ENCODE peak calls at places on chromosomes 4 and X, in eight cellular contexts. One of them, this sample, is unnamed.

GRCh38 chr4:77074961-77075855 is 581 bp downstream of the CCNI start:
- DNase-seq in psoas muscle: peak
- DNase-seq in pancreas: peak
- DNase-seq in ovary: peak
- DNase-seq in astrocyte of the cerebellum: no peak
- DNase-seq in type B pancreatic cell: peak
- DNase-seq in cardiac muscle cell: peak
- DNase-seq in bronchial epithelial cell: peak
- DNase-seq in this sample: peak

GRCh38 chrX:55489315-55490009 is at the start of gene USP51:
- DNase-seq in ovary: peak
- DNase-seq in bronchial epithelial cell: peak
- DNase-seq in type B pancreatic cell: no peak
- DNase-seq in pancreas: peak
- DNase-seq in psoas muscle: peak
- DNase-seq in astrocyte of the cerebellum: no peak
- DNase-seq in cardiac muscle cell: peak
- DNase-seq in this sample: peak

GRCh38 chr4:165879581-165879980 is 6.5 kb downstream of the TLL1 start:
- DNase-seq in psoas muscle: no peak
- DNase-seq in bronchial epithelial cell: no peak
- DNase-seq in type B pancreatic cell: no peak
- DNase-seq in astrocyte of the cerebellum: no peak
- DNase-seq in ovary: no peak
- DNase-seq in pancreas: no peak
- DNase-seq in cardiac muscle cell: no peak
- DNase-seq in this sample: no peak

GRCh38 chrX:49701948-49702347 is 6.2 kb upstream of the PAGE1 start:
- DNase-seq in pancreas: no peak
- DNase-seq in psoas muscle: no peak
- DNase-seq in type B pancreatic cell: no peak
- DNase-seq in bronchial epithelial cell: no peak
- DNase-seq in astrocyte of the cerebellum: no peak
- DNase-seq in cardiac muscle cell: no peak
- DNase-seq in ovary: no peak
- DNase-seq in this sample: no peak

GRCh38 chr4:151961456-151961855 is 200.6 kb upstream of the GATB start:
- DNase-seq in astrocyte of the cerebellum: no peak
- DNase-seq in psoas muscle: no peak
- DNase-seq in pancreas: no peak
- DNase-seq in cardiac muscle cell: no peak
- DNase-seq in ovary: no peak
- DNase-seq in bronchial epithelial cell: no peak
- DNase-seq in type B pancreatic cell: no peak
- DNase-seq in this sample: no peak

GRCh38 chr4:114226178-114226577 is 246.7 kb upstream of the ARSJ start:
- DNase-seq in psoas muscle: no peak
- DNase-seq in pancreas: no peak
- DNase-seq in type B pancreatic cell: no peak
- DNase-seq in cardiac muscle cell: no peak
- DNase-seq in ovary: no peak
- DNase-seq in astrocyte of the cerebellum: no peak
- DNase-seq in bronchial epithelial cell: no peak
- DNase-seq in this sample: no peak

GRCh38 chrX:12548746-12549145 is 242.5 kb upstream of the PRPS2 start:
- DNase-seq in pancreas: no peak
- DNase-seq in type B pancreatic cell: no peak
- DNase-seq in ovary: no peak
- DNase-seq in cardiac muscle cell: peak
- DNase-seq in bronchial epithelial cell: peak
- DNase-seq in astrocyte of the cerebellum: no peak
- DNase-seq in psoas muscle: no peak
- DNase-seq in this sample: peak

GRCh38 chrX:7168366-7168765 is 20.4 kb upstream of the PUDP start:
- DNase-seq in ovary: no peak
- DNase-seq in type B pancreatic cell: no peak
- DNase-seq in cardiac muscle cell: no peak
- DNase-seq in astrocyte of the cerebellum: no peak
- DNase-seq in pancreas: no peak
- DNase-seq in psoas muscle: no peak
- DNase-seq in bronchial epithelial cell: no peak
- DNase-seq in this sample: no peak

GRCh38 chr4:88320780-88321373 is 36.5 kb upstream of the PPM1K start:
- DNase-seq in cardiac muscle cell: no peak
- DNase-seq in ovary: no peak
- DNase-seq in type B pancreatic cell: no peak
- DNase-seq in bronchial epithelial cell: no peak
- DNase-seq in pancreas: no peak
- DNase-seq in psoas muscle: no peak
- DNase-seq in astrocyte of the cerebellum: peak
- DNase-seq in this sample: no peak

GRCh38 chrX:65034641-65035450 is 58.6 kb upstream of the ZC4H2 start:
- DNase-seq in bronchial epithelial cell: peak
- DNase-seq in ovary: peak
- DNase-seq in pancreas: peak
- DNase-seq in psoas muscle: peak
- DNase-seq in astrocyte of the cerebellum: peak
- DNase-seq in cardiac muscle cell: peak
- DNase-seq in type B pancreatic cell: peak
- DNase-seq in this sample: peak

GRCh38 chrX:28303486-28303885 is 283.8 kb upstream of the IL1RAPL1 start:
- DNase-seq in bronchial epithelial cell: no peak
- DNase-seq in astrocyte of the cerebellum: no peak
- DNase-seq in psoas muscle: no peak
- DNase-seq in ovary: no peak
- DNase-seq in type B pancreatic cell: no peak
- DNase-seq in pancreas: no peak
- DNase-seq in cardiac muscle cell: peak
- DNase-seq in this sample: no peak

GRCh38 chrX:67555578-67556203 is 11.9 kb downstream of the AR start:
- DNase-seq in cardiac muscle cell: peak
- DNase-seq in psoas muscle: peak
- DNase-seq in type B pancreatic cell: no peak
- DNase-seq in astrocyte of the cerebellum: no peak
- DNase-seq in bronchial epithelial cell: peak
- DNase-seq in ovary: no peak
- DNase-seq in pancreas: peak
- DNase-seq in this sample: peak

GRCh38 chr4:128358231-128358902 is 70.8 kb upstream of the PGRMC2 start:
- DNase-seq in bronchial epithelial cell: peak
- DNase-seq in astrocyte of the cerebellum: no peak
- DNase-seq in cardiac muscle cell: peak
- DNase-seq in type B pancreatic cell: no peak
- DNase-seq in pancreas: no peak
- DNase-seq in ovary: no peak
- DNase-seq in psoas muscle: no peak
- DNase-seq in this sample: no peak

GRCh38 chr4:66923081-66923865 is 622.0 kb downstream of the CENPC start:
- DNase-seq in psoas muscle: no peak
- DNase-seq in bronchial epithelial cell: no peak
- DNase-seq in pancreas: no peak
- DNase-seq in type B pancreatic cell: no peak
- DNase-seq in astrocyte of the cerebellum: no peak
- DNase-seq in ovary: no peak
- DNase-seq in cardiac muscle cell: no peak
- DNase-seq in this sample: no peak

GRCh38 chr4:39542633-39543393 is 15.6 kb upstream of the UGDH start:
- DNase-seq in bronchial epithelial cell: peak
- DNase-seq in astrocyte of the cerebellum: no peak
- DNase-seq in psoas muscle: no peak
- DNase-seq in ovary: no peak
- DNase-seq in type B pancreatic cell: no peak
- DNase-seq in pancreas: no peak
- DNase-seq in cardiac muscle cell: no peak
- DNase-seq in this sample: no peak

GRCh38 chr4:107743532-107743931 is 23.5 kb upstream of the PAPSS1 start:
- DNase-seq in ovary: no peak
- DNase-seq in bronchial epithelial cell: no peak
- DNase-seq in astrocyte of the cerebellum: no peak
- DNase-seq in type B pancreatic cell: no peak
- DNase-seq in cardiac muscle cell: no peak
- DNase-seq in psoas muscle: no peak
- DNase-seq in pancreas: no peak
- DNase-seq in this sample: no peak

GRCh38 chrX:123976671-123977316 is 15.3 kb downstream of the STAG2 start:
- DNase-seq in psoas muscle: no peak
- DNase-seq in astrocyte of the cerebellum: no peak
- DNase-seq in type B pancreatic cell: no peak
- DNase-seq in cardiac muscle cell: no peak
- DNase-seq in pancreas: no peak
- DNase-seq in bronchial epithelial cell: peak
- DNase-seq in ovary: no peak
- DNase-seq in this sample: no peak
- TF ChIP-seq CTCF in psoas muscle: peak
- TF ChIP-seq CTCF in astrocyte of the cerebellum: no peak
- TF ChIP-seq CTCF in type B pancreatic cell: peak
- TF ChIP-seq CTCF in cardiac muscle cell: peak
- TF ChIP-seq CTCF in pancreas: peak
- TF ChIP-seq CTCF in bronchial epithelial cell: peak
- TF ChIP-seq CTCF in ovary: no peak
- TF ChIP-seq CTCF in this sample: no peak

GRCh38 chr4:142844782-142845181 is 1.3 kb downstream of the INPP4B start:
- DNase-seq in bronchial epithelial cell: no peak
- DNase-seq in pancreas: no peak
- DNase-seq in type B pancreatic cell: no peak
- DNase-seq in ovary: no peak
- DNase-seq in psoas muscle: no peak
- DNase-seq in cardiac muscle cell: no peak
- DNase-seq in astrocyte of the cerebellum: no peak
- DNase-seq in this sample: no peak

GRCh38 chr4:142846729-142847606 is 867 bp upstream of the INPP4B start:
- DNase-seq in pancreas: peak
- DNase-seq in astrocyte of the cerebellum: no peak
- DNase-seq in psoas muscle: no peak
- DNase-seq in cardiac muscle cell: peak
- DNase-seq in ovary: peak
- DNase-seq in type B pancreatic cell: no peak
- DNase-seq in bronchial epithelial cell: peak
- DNase-seq in this sample: peak

GRCh38 chr4:142845293-142846070 is 619 bp downstream of the INPP4B start:
- DNase-seq in ovary: peak
- DNase-seq in bronchial epithelial cell: no peak
- DNase-seq in type B pancreatic cell: no peak
- DNase-seq in cardiac muscle cell: peak
- DNase-seq in psoas muscle: peak
- DNase-seq in pancreas: peak
- DNase-seq in astrocyte of the cerebellum: no peak
- DNase-seq in this sample: peak

GRCh38 chr4:142846105-142846728 is at the start of gene INPP4B:
- DNase-seq in type B pancreatic cell: no peak
- DNase-seq in bronchial epithelial cell: peak
- DNase-seq in cardiac muscle cell: peak
- DNase-seq in ovary: peak
- DNase-seq in pancreas: peak
- DNase-seq in psoas muscle: peak
- DNase-seq in astrocyte of the cerebellum: peak
- DNase-seq in this sample: peak

DNA sequence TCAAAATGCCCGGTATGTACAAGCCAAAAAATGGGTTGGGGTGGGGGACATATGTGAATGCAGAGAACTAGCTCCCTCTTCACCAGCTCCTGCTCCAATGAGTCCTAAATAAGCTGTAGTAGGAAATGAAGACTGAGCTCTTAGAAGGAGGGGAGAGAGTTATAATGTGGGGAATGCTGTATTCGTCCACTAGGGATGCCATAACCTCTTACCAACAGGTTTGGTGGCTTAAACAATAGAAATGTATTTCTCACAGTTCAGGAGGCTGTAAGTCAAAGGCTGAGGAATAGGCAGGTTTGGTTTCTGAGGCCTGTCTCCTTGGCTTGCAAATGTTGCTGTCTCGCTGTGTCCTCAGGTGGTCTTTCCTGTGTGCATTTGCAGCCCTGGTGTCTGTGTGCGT is 4.4 kb upstream of the INPP4B start:
- DNase-seq in pancreas: no peak
- DNase-seq in astrocyte of the cerebellum: no peak
- DNase-seq in psoas muscle: no peak
- DNase-seq in bronchial epithelial cell: peak
- DNase-seq in ovary: no peak
- DNase-seq in type B pancreatic cell: no peak
- DNase-seq in cardiac muscle cell: peak
- DNase-seq in this sample: peak
- TF ChIP-seq CTCF in pancreas: no peak
- TF ChIP-seq CTCF in astrocyte of the cerebellum: peak
- TF ChIP-seq CTCF in psoas muscle: no peak
- TF ChIP-seq CTCF in bronchial epithelial cell: peak
- TF ChIP-seq CTCF in ovary: no peak
- TF ChIP-seq CTCF in type B pancreatic cell: peak
- TF ChIP-seq CTCF in cardiac muscle cell: peak
- TF ChIP-seq CTCF in this sample: peak

GRCh38 chr4:170198742-170199141 is 109.0 kb upstream of the AADAT start:
- DNase-seq in pancreas: no peak
- DNase-seq in cardiac muscle cell: no peak
- DNase-seq in astrocyte of the cerebellum: peak
- DNase-seq in bronchial epithelial cell: peak
- DNase-seq in type B pancreatic cell: no peak
- DNase-seq in psoas muscle: no peak
- DNase-seq in ovary: no peak
- DNase-seq in this sample: no peak
- TF ChIP-seq CTCF in pancreas: no peak
- TF ChIP-seq CTCF in cardiac muscle cell: no peak
- TF ChIP-seq CTCF in astrocyte of the cerebellum: no peak
- TF ChIP-seq CTCF in bronchial epithelial cell: peak
- TF ChIP-seq CTCF in type B pancreatic cell: peak
- TF ChIP-seq CTCF in psoas muscle: no peak
- TF ChIP-seq CTCF in ovary: no peak
- TF ChIP-seq CTCF in this sample: no peak

GRCh38 chr4:13441506-13441905 is 42.6 kb downstream of the RAB28 start:
- DNase-seq in pancreas: no peak
- DNase-seq in astrocyte of the cerebellum: no peak
- DNase-seq in psoas muscle: no peak
- DNase-seq in type B pancreatic cell: no peak
- DNase-seq in bronchial epithelial cell: no peak
- DNase-seq in ovary: no peak
- DNase-seq in cardiac muscle cell: no peak
- DNase-seq in this sample: no peak

DNA sequence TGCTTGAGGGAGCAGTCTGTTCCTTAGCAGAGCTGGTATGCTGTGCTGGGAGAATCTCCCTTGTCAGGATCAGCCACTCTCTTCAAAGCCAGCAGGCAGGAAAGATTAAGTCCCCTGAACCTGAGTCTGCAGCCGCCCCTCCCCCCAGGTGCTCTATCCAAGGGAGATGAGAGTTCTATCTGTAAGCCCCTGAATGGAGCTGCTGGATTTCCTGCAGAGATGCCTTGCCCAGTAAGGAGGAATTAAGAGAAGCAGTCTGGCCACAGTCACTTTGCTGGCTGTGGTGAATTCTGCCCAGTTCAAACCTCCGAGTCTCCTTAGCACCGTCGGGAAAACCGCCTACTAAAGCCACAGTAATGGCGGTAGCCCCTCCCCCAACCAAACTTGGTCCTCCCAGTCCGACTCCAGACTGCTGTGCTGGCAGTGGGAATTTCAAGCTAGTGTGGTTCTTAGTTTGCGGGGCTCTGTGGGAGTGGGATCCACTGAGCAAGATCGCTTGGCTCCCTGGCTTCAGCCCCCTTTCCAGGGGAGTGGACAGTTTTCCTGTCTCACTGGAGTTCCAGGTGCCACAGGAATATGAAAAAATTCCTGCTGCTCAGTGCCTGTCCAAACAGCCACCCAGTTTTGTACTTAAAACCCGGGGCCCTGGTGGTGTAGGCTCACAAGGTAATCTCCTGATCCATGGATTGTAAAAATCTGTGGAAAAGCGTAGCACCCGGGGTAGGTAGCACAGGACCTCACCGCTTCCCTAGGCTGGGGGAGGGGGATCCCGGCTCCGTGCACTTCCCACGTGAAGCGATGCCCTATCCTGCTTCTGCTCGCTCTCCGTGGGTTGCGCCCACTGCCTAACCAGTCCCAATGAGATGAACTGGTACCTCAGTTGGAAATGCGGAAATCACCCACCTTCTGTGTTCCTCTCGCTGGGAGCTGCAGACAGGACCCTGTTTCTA is 38.0 kb downstream of the RAB28 start:
- DNase-seq in ovary: no peak
- DNase-seq in psoas muscle: no peak
- DNase-seq in astrocyte of the cerebellum: no peak
- DNase-seq in bronchial epithelial cell: no peak
- DNase-seq in type B pancreatic cell: no peak
- DNase-seq in pancreas: peak
- DNase-seq in cardiac muscle cell: peak
- DNase-seq in this sample: no peak
- TF ChIP-seq CTCF in ovary: no peak
- TF ChIP-seq CTCF in psoas muscle: no peak
- TF ChIP-seq CTCF in astrocyte of the cerebellum: no peak
- TF ChIP-seq CTCF in bronchial epithelial cell: no peak
- TF ChIP-seq CTCF in type B pancreatic cell: no peak
- TF ChIP-seq CTCF in pancreas: no peak
- TF ChIP-seq CTCF in cardiac muscle cell: no peak
- TF ChIP-seq CTCF in this sample: no peak

This sample was measured in Calu3.